ENCODE peak calls at places on chromosomes 5 and 9, in eight cellular contexts. H is CD8-positive, alpha-beta T cell; G is IMR-90; K is mammary epithelial cell; A is PC-3; V is GM12878; W is ascending aorta; J is aorta. I is an unnamed sample.

GRCh38 chr5:158450761-158451160 is 591.8 kb upstream of the CLINT1 start:
- DNase-seq in A (no peak), G (peak; percentile 50), V (no peak), K (no peak), H (no peak), J (no peak), W (no peak), I (no peak)

GRCh38 chr5:177336112-177336511 is 15.4 kb downstream of the LMAN2 start:
- DNase-seq in G (no peak), H (no peak), W (no peak), A (peak; percentile 53), V (no peak), K (no peak), J (no peak), I (no peak)

GRCh38 chr5:61878471-61878870 is 427.5 kb upstream of the KIF2A start:
- DNase-seq in H (no peak), J (no peak), V (no peak), G (no peak), A (no peak), W (no peak), K (peak; percentile 29), I (no peak)

GRCh38 chr5:56350595-56351170 is 117.6 kb upstream of the ANKRD55 start:
- DNase-seq in K (peak; percentile 94), V (no peak), W (peak; percentile 83), A (peak; percentile 89), H (no peak), J (peak; percentile 85), G (peak; percentile 96), I (peak; percentile 83)

GRCh38 chr9:84301851-84302250 is 38.7 kb downstream of the SLC28A3 start:
- DNase-seq in K (no peak), J (no peak), G (peak; percentile 52), H (no peak), V (no peak), A (peak; percentile 51), W (no peak), I (no peak)

GRCh38 chr5:64899838-64900237 is 131.1 kb downstream of the CWC27 start:
- DNase-seq in G (no peak), K (no peak), W (no peak), A (no peak), H (no peak), V (no peak), J (no peak), I (no peak)

GRCh38 chr9:98117984-98118639 is 910 bp downstream of the TRIM14 start:
- DNase-seq in V (no peak), A (peak; percentile 38), W (no peak), K (peak; percentile 34), H (peak; percentile 34), J (peak; percentile 36), G (peak; percentile 28), I (no peak)

GRCh38 chr5:154214236-154215106 is 23.9 kb downstream of the GALNT10 start:
- DNase-seq in G (peak; percentile 80), W (no peak), J (no peak), K (peak; percentile 82), A (peak; percentile 77), V (no peak), H (no peak), I (peak; percentile 84)

GRCh38 chr5:65704608-65705239 is 17.2 kb downstream of the SGTB start:
- DNase-seq in H (no peak), V (no peak), W (no peak), G (no peak), K (no peak), J (no peak), A (no peak), I (no peak)

GRCh38 chr5:21071421-21071820 is 1083.4 kb upstream of the CDH18 start:
- DNase-seq in V (no peak), K (no peak), W (no peak), G (no peak), H (no peak), J (no peak), A (no peak), I (no peak)

GRCh38 chr5:60295423-60295822 is 401.9 kb upstream of the PDE4D start:
- DNase-seq in W (no peak), J (peak; percentile 63), K (peak; percentile 27), A (peak; percentile 39), G (peak; percentile 5), V (peak; percentile 25), H (no peak), I (no peak)

GRCh38 chr9:126436545-126437269 is 110.1 kb downstream of the MVB12B start:
- DNase-seq in V (no peak), H (no peak), A (peak; percentile 39), K (peak; percentile 31), J (no peak), G (peak; percentile 22), W (no peak), I (no peak)

GRCh38 chr9:127877566-127877998 is at the start of gene AK1:
- DNase-seq in A (peak; percentile 62), J (peak; percentile 95), K (peak; percentile 34), H (no peak), V (no peak), G (peak; percentile 37), W (peak; percentile 89), I (no peak)

GRCh38 chr9:71896762-71897161 is 14.2 kb downstream of the ABHD17B start:
- DNase-seq in A (no peak), G (no peak), V (no peak), W (no peak), J (no peak), H (no peak), K (no peak), I (no peak)

GRCh38 chr9:123478967-123479602 is 123.1 kb downstream of the CRB2 start:
- DNase-seq in J (no peak), H (no peak), G (no peak), V (no peak), A (no peak), W (no peak), K (no peak), I (no peak)

GRCh38 chr9:97982191-97982718 is 886 bp upstream of the ANP32B start:
- DNase-seq in K (no peak), W (no peak), V (no peak), H (no peak), A (no peak), J (no peak), G (no peak), I (no peak)

GRCh38 chr5:137666901-137667300 is 69.0 kb downstream of the KLHL3 start:
- DNase-seq in G (no peak), J (no peak), V (no peak), H (no peak), K (no peak), W (no peak), A (no peak), I (no peak)

DNA sequence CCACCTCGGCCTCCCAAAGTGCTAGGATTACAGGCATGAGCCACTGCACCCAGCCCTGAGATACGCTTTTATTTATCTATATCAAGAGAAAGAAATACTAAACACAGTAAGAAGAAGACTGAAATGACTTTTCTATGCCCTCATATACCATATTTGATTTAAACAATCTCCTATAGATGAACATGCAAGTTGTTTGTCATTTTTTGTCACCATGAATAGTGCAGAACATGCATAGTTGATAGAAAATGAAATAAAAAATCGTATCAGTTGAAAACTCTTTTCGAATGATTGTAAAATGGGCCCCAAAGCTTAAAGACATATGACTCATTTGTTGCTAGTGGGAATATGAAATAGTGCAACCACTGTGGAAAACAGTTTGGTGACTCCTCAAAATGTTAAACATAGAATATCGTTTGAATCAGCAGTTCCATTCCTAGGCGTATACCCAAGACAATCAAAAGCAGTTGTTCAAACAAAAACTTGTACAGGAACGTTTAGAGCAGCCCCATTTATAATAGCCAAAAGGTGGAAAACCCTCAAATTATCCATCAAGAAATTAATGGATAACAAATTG is 61.4 kb upstream of the ANKH start:
- DNase-seq in W (no peak), J (no peak), H (no peak), A (peak; percentile 24), G (peak; percentile 54), K (no peak), V (no peak), I (no peak)
- H3K4me1 ChIP-seq in W (no peaks in the 10 kb centered on the region), J (no peaks in the 10 kb centered on the region), H (no peaks in the 10 kb centered on the region), A (no peaks in the 10 kb centered on the region), G (peaks cover 1% of the 10 kb centered on the region), K (peaks cover 8% of the 10 kb centered on the region), V (no peaks in the 10 kb centered on the region), I (peaks cover 6% of the 10 kb centered on the region)

GRCh38 chr9:21965401-21965951 is 28.7 kb downstream of the CDKN2A start:
- DNase-seq in W (no peak), K (peak; percentile 19), J (peak; percentile 74), H (no peak), V (no peak), A (peak; percentile 60), G (peak; percentile 77), I (peak; percentile 64)
- H3K27me3 ChIP-seq in W (peaks cover 53% of the 10 kb centered on the region), K (no peaks in the 10 kb centered on the region), J (no peaks in the 10 kb centered on the region), H (peaks cover 69% of the 10 kb centered on the region), V (no peaks in the 10 kb centered on the region), A (no peaks in the 10 kb centered on the region), G (peaks cover 36% of the 10 kb centered on the region), I (peaks cover 92% of the 10 kb centered on the region)

GRCh38 chr9:136684339-136684738 is 2.9 kb downstream of the AGPAT2 start:
- DNase-seq in G (no peak), A (no peak), K (no peak), H (no peak), W (no peak), J (no peak), V (no peak), I (no peak)

GRCh38 chr9:136683755-136684154 is 3.5 kb downstream of the AGPAT2 start:
- DNase-seq in V (no peak), W (no peak), G (no peak), H (no peak), J (no peak), K (no peak), A (no peak), I (no peak)

GRCh38 chr9:136685216-136685615 is 2.0 kb downstream of the AGPAT2 start:
- DNase-seq in G (no peak), J (no peak), H (no peak), W (no peak), K (no peak), V (no peak), A (no peak), I (no peak)

GRCh38 chr9:136685792-136686533 is 1.3 kb downstream of the AGPAT2 start:
- DNase-seq in G (no peak), H (no peak), W (no peak), J (no peak), A (no peak), V (no peak), K (no peak), I (no peak)

DNA sequence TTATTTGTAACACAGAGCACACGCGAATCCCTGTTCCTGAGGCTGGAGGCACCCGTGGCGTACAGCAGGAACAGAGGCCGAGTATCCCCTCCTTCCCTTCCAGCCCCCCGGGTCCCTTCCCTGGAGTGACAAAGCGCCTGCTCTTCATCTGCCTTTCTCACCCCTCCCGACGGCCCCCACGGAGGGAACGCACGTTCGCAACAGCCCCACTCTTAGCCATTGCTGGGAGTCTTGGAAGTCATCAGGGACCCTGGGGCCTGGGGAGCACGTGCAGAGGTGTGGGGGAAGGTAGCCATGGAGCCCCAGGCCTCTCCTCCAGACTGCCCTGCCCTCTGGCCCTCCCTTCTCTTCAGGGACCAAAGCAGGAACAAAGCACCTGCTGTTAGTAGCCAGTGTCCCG is 2.5 kb downstream of the AGPAT2 start:
- DNase-seq in G (no peak), V (no peak), H (no peak), J (no peak), W (no peak), K (no peak), A (no peak), I (no peak)
- H3K4me1 ChIP-seq in G (peaks cover 4% of the 10 kb centered on the region), V (peaks cover 16% of the 10 kb centered on the region), H (peaks cover 9% of the 10 kb centered on the region), J (no peaks in the 10 kb centered on the region), W (peaks cover 11% of the 10 kb centered on the region), K (peaks cover 12% of the 10 kb centered on the region), A (peaks cover 17% of the 10 kb centered on the region), I (no peaks in the 10 kb centered on the region)

DNA sequence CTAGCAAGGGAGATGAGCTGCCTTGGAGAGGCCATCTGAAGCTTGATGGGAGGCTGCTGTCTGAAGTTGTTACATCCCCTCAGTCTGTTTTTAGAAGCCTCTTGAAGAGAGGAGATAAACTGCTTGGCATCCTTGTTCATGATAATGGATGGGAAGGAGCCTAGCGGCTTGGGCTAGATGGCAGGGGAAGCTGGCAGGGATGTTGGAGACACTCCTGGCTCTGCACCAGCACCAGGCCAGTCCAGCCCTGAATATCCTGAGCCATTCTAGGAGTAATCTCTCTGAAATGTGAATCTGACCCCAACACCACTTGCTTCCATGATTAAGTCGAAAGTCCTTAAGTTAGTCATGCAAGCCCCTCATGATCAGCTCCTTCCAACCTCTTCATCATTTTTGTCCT is 310.5 kb downstream of the NSG2 start:
- DNase-seq in K (no peak), G (no peak), H (no peak), V (no peak), A (no peak), J (no peak), W (no peak), I (no peak)
- H3K27me3 ChIP-seq in K (no peaks in the 10 kb centered on the region), G (no peaks in the 10 kb centered on the region), H (no peaks in the 10 kb centered on the region), V (no peaks in the 10 kb centered on the region), A (no peaks in the 10 kb centered on the region), J (no peaks in the 10 kb centered on the region), W (no peaks in the 10 kb centered on the region), I (peaks cover 3% of the 10 kb centered on the region)

I was measured in foreskin keratinocyte.